ENCODE peak calls at places on chromosome 6, in seven cellular contexts. F is SK-N-SH, Q is transverse colon, T is stomach, V is A549, U is ovary, X is tibial nerve. R is an unnamed sample.

GRCh38 chr6:114063956-114064355 is 93.0 kb upstream of the HDAC2 start:
- DNase-seq in F (no peak), Q (no peak), T (no peak), V (no peak), U (no peak), X (no peak), R (no peak)

GRCh38 chr6:3518356-3518841 is 61.5 kb upstream of the SLC22A23 start:
- DNase-seq in F (no peak), Q (peak), T (peak), V (peak), U (peak), X (no peak), R (no peak)

GRCh38 chr6:106069478-106069877 is 16.7 kb upstream of the PRDM1 start:
- DNase-seq in F (peak), Q (no peak), T (peak), V (no peak), U (no peak), X (peak), R (no peak)

GRCh38 chr6:122008105-122009100 is 391.0 kb upstream of the HSF2 start:
- DNase-seq in F (no peak), Q (no peak), T (no peak), V (no peak), U (no peak), X (no peak), R (no peak)

GRCh38 chr6:37809144-37809543 is 10.4 kb upstream of the ZFAND3 start:
- DNase-seq in F (no peak), Q (no peak), T (no peak), V (no peak), U (peak), X (peak), R (no peak)

GRCh38 chr6:167915139-167915538 is 82.3 kb upstream of the KIF25 start:
- DNase-seq in F (no peak), Q (no peak), T (no peak), V (no peak), U (no peak), X (no peak), R (no peak)

GRCh38 chr6:7140631-7141366 is 33.0 kb downstream of the RREB1 start:
- DNase-seq in F (peak), Q (peak), T (peak), V (peak), U (peak), X (peak), R (peak)

GRCh38 chr6:7311920-7312615 is 931 bp downstream of the SSR1 start:
- DNase-seq in F (no peak), Q (no peak), T (no peak), V (no peak), U (no peak), X (no peak), R (no peak)

GRCh38 chr6:169112483-169113320 is 140.9 kb downstream of the THBS2 start:
- DNase-seq in F (no peak), Q (no peak), T (no peak), V (no peak), U (no peak), X (no peak), R (no peak)

GRCh38 chr6:51953246-51953645 is 134.2 kb downstream of the PKHD1 start:
- DNase-seq in F (no peak), Q (no peak), T (no peak), V (no peak), U (no peak), X (no peak), R (no peak)
- TF ChIP-seq EP300 in F (no peak), Q (no peak), T (no peak), V (no peak), U (no peak), X (no peak), R (no peak)

DNA sequence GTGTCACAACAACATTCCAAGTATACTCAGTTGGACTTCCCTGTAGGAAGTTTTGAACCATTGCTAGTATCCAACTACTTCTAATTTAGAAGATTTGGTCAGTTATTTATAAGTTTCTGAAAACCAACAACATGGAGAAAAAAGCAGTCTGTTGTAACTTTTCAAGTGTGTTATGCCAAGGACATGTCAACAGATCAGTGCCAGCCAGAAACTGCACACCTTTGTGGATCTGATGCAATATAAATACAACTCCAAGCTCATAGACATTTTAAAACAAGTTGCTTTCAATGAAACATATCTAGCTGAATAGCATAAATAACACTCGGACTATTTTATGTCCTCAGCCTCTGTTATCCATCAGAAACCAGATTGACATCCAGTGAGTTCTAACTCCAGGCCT is 58.3 kb upstream of the CARMIL1 start:
- DNase-seq in F (no peak), Q (no peak), T (no peak), V (no peak), U (no peak), X (no peak), R (no peak)
- H3K27ac ChIP-seq in F (no peak), Q (no peak), T (no peak), V (no peak), U (no peak), X (no peak), R (no peak)

GRCh38 chr6:131769385-131770141 is 38.3 kb upstream of the ENPP1 start:
- DNase-seq in F (no peak), Q (no peak), T (no peak), V (no peak), U (no peak), X (no peak), R (no peak)
- TF ChIP-seq EP300 in F (no peak), Q (no peak), T (no peak), V (no peak), U (no peak), X (no peak), R (no peak)

GRCh38 chr6:26401389-26401986 is 587 bp upstream of the BTN3A1 start:
- DNase-seq in F (no peak), Q (no peak), T (no peak), V (no peak), U (no peak), X (no peak), R (no peak)

GRCh38 chr6:26400626-26401025 is 1.4 kb upstream of the BTN3A1 start:
- DNase-seq in F (no peak), Q (no peak), T (no peak), V (no peak), U (no peak), X (no peak), R (no peak)

GRCh38 chr6:26403888-26404287 is 1.8 kb downstream of the BTN3A1 start:
- DNase-seq in F (no peak), Q (no peak), T (no peak), V (no peak), U (no peak), X (no peak), R (no peak)

GRCh38 chr6:26404534-26404933 is 2.5 kb downstream of the BTN3A1 start:
- DNase-seq in F (no peak), Q (no peak), T (no peak), V (no peak), U (no peak), X (no peak), R (no peak)

DNA sequence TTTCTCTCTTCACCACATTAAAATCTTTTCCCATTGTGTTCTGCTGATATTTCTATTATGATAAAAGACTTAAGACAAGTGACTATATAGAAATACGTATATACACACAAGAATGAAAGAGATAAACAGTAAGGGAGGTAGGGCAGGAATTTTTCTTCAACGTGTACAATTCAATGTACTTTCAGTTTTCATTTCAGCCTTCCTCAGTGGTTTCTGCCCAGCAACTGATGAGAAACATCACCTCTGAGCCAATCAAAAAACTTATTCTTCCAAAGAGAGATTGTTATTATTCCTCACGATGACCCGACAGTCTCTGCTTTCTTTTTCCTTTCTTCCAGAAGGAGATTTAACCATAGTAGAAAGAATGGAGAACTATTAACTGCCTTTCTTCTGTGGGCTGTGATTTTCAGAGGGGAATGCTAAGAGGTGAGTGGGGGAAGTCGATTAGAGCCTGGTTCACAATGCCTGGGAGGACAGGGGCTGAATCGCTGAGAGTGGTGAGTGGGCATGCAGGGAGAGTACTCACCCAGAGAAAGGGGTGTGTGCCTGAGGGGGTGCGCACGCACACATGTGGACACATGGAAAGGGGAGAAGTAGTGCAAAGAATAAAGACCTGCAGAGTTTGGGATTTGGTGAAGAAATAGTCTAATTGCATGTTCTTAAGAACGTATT is at the start of gene BTN3A1:
- DNase-seq in F (peak), Q (peak), T (peak), V (peak), U (peak), X (peak), R (no peak)
- H3K27ac ChIP-seq in F (peak), Q (peak), T (peak), V (peak), U (peak), X (peak), R (peak)

GRCh38 chr6:20839624-20840023 is 305.4 kb downstream of the CDKAL1 start:
- DNase-seq in F (no peak), Q (no peak), T (no peak), V (no peak), U (no peak), X (no peak), R (no peak)

GRCh38 chr6:20837189-20837588 is 302.9 kb downstream of the CDKAL1 start:
- DNase-seq in F (no peak), Q (no peak), T (no peak), V (no peak), U (no peak), X (no peak), R (no peak)

GRCh38 chr6:20833881-20834515 is 299.7 kb downstream of the CDKAL1 start:
- DNase-seq in F (no peak), Q (no peak), T (no peak), V (no peak), U (no peak), X (no peak), R (no peak)

GRCh38 chr6:20838113-20838512 is 303.9 kb downstream of the CDKAL1 start:
- DNase-seq in F (no peak), Q (no peak), T (no peak), V (no peak), U (no peak), X (no peak), R (no peak)

GRCh38 chr6:20835315-20836010 is 301.2 kb downstream of the CDKAL1 start:
- DNase-seq in F (no peak), Q (no peak), T (no peak), V (no peak), U (no peak), X (no peak), R (no peak)
- TF ChIP-seq EP300 in F (no peak), Q (no peak), T (no peak), V (no peak), U (no peak), X (no peak), R (no peak)

DNA sequence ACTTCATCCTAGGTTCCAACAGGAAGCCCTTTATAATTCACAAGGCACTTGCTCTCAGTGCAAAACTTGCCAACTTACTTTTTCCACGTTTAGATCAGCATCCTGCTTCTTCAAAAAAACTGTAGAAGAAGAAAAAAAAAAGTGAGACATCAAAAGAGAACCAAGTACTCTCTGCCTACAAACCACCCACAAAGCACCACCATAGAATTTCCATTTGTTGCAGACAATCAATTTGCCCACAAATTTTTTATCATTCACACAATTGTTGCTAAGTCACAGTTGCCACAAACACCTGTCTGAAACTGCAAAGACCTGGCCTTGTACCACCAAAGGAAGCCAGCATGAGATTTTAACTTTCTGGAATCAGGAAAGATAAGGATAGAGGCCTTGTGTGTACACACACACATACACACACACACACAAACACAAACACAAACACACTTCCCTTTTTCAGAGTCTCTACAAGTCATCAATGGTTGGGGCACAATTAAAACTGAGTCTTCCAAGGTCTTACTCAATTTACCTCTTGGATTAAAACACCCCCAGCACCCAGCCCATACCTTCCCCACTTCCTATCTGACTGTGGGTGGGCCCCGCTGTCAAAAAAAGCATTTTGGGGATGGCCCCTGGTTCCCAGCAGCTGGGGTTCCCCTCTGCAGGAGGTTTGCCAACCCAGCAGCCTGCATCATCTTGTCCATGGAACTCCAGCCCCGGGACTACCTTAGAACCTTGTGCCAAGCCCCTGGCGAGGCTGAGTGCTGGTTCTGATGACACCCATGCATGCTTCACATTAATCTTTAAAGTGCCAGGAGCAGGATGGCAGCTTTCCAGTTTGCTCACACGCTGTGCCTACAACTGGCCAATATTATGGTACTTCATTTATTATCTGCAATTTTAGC is 26.5 kb downstream of the FYN start:
- DNase-seq in F (no peak), Q (no peak), T (no peak), V (no peak), U (no peak), X (no peak), R (no peak)
- H3K27ac ChIP-seq in F (no peak), Q (no peak), T (no peak), V (no peak), U (no peak), X (no peak), R (no peak)

GRCh38 chr6:44245912-44246662 is 814 bp upstream of the HSP90AB1 start:
- DNase-seq in F (peak), Q (peak), T (peak), V (peak), U (peak), X (peak), R (peak)
- TF ChIP-seq EP300 in F (peak), Q (no peak), T (no peak), V (no peak), U (no peak), X (peak), R (no peak)

DNA sequence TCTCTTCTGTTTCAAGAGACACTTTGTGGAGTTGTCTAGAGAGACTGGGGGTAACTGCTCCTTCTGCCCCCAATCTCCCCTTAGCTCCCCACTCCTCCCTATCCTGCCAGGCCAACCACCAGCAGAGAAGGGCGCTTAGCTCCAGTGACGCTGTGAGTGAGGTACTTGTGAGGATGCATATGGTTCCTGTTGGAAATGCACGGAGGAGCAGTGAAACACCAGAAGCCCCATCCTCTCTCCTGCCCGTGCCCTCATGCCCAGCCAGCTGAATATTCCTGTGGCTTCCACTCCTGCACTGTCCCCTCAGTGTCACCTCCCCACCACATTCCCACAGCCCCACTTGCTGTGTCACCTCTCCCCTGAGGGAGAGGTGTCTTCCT is 11.9 kb downstream of the NT5E start:
- DNase-seq in F (no peak), Q (no peak), T (no peak), V (no peak), U (no peak), X (no peak), R (no peak)
- H3K27ac ChIP-seq in F (peak), Q (no peak), T (no peak), V (peak), U (peak), X (peak), R (no peak)

DNA sequence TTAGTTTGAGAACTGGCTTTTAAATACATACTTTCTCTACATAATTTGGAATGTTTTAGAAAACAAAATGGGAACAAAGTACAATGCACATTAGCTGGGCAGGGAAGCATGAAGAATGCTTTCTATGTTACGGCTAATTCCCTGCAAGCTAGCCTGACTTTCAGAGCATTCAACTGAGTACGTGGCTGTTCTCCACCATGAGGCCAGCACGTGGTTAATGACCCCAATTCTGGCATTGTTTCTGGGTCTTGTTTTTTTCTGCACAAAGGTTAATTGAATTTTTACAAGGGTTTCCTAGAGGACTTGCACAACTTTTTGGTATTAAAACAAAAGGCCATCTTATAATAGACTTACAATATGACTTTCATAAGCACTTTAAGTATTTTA is 208.6 kb upstream of the AGPAT4 start:
- DNase-seq in F (no peak), Q (no peak), T (no peak), V (no peak), U (no peak), X (peak), R (no peak)
- TF ChIP-seq EP300 in F (no peak), Q (no peak), T (no peak), V (no peak), U (no peak), X (peak), R (no peak)